ENCODE peak calls at places on chromosomes 4 and X, in seven cellular contexts. I is activated CD4-positive, alpha-beta T cell treated with anti-CD3 and anti-CD28 coated beads for 1 hour; M is fibroblast of the conjunctiva; L is HT1080; G is activated T-cell treated with anti-CD3 and anti-CD28 coated beads, Interleukin-2, amount 50 U/mL, for 1 hour; O is OCI-M1; T is body of pancreas. C is an unnamed sample.
A peak's percentile ranks its signal among the peaks of the same experiment; 100 is the strongest.

GRCh38 chrX:13091111-13091765 is 46.8 kb upstream of the FAM9C start:
- DNase-seq in I (no peak), M (no peak), L (no peak), G (no peak), O (no peak), T (no peak), C (no peak)

GRCh38 chr4:1041147-1041935 is 29.9 kb downstream of the FGFRL1 start:
- DNase-seq in I (no peak), M (peak; percentile 72), L (no peak), G (no peak), O (no peak), T (no peak), C (peak; percentile 54)

GRCh38 chrX:115911967-115912366 is 258.6 kb upstream of the AGTR2 start:
- DNase-seq in I (no peak), M (no peak), L (no peak), G (no peak), O (no peak), T (no peak), C (no peak)

GRCh38 chr4:7854697-7855370 is 84.8 kb downstream of the AFAP1 start:
- DNase-seq in I (peak; percentile 54), M (no peak), L (no peak), G (peak; percentile 56), O (no peak), T (no peak), C (peak; percentile 66)

GRCh38 chr4:44160776-44161377 is 287.7 kb downstream of the KCTD8 start:
- DNase-seq in I (no peak), M (no peak), L (peak; percentile 41), G (no peak), O (no peak), T (no peak), C (no peak)

GRCh38 chr4:891747-892146 is 40.4 kb downstream of the GAK start:
- DNase-seq in I (no peak), M (no peak), L (no peak), G (no peak), O (no peak), T (no peak), C (no peak)

GRCh38 chr4:92969650-92970370 is 666.0 kb downstream of the GRID2 start:
- DNase-seq in I (no peak), M (peak; percentile 82), L (peak; percentile 90), G (no peak), O (no peak), T (peak; percentile 8), C (peak; percentile 52)

GRCh38 chrX:109959356-109959871 is 43.5 kb upstream of the TMEM164 start:
- DNase-seq in I (no peak), M (no peak), L (peak; percentile 56), G (no peak), O (peak; percentile 96), T (no peak), C (no peak)

GRCh38 chr4:38958453-38958852 is 73.8 kb downstream of the TMEM156 start:
- DNase-seq in I (no peak), M (no peak), L (no peak), G (no peak), O (peak; percentile 53), T (no peak), C (no peak)

GRCh38 chr4:169412046-169412445 is 141.3 kb upstream of the SH3RF1 start:
- DNase-seq in I (no peak), M (no peak), L (no peak), G (no peak), O (no peak), T (no peak), C (no peak)

GRCh38 chr4:566035-566434 is 10.1 kb downstream of the TMEM271 start:
- DNase-seq in I (no peak), M (no peak), L (no peak), G (no peak), O (no peak), T (no peak), C (no peak)

GRCh38 chrX:150361070-150361776 is 1.9 kb upstream of the MAMLD1 start:
- DNase-seq in I (no peak), M (no peak), L (no peak), G (peak; percentile 42), O (peak; percentile 8), T (peak; percentile 11), C (peak; percentile 7)

GRCh38 chr4:187071896-187072295 is 348.2 kb upstream of the FAT1 start:
- DNase-seq in I (no peak), M (no peak), L (no peak), G (no peak), O (no peak), T (no peak), C (no peak)

GRCh38 chr4:85147481-85148076 is 181.1 kb upstream of the WDFY3 start:
- DNase-seq in I (no peak), M (peak; percentile 71), L (peak; percentile 42), G (no peak), O (peak; percentile 86), T (peak; percentile 81), C (peak; percentile 4)

GRCh38 chr4:85956296-85956955 is 403.4 kb downstream of the MAPK10 start:
- DNase-seq in I (no peak), M (no peak), L (no peak), G (no peak), O (no peak), T (no peak), C (no peak)

GRCh38 chr4:137307806-137308205 is 224.5 kb downstream of the PCDH18 start:
- DNase-seq in I (no peak), M (peak; percentile 78), L (peak; percentile 44), G (no peak), O (no peak), T (peak; percentile 35), C (peak; percentile 24)

GRCh38 chr4:101200561-101200960 is 146.8 kb downstream of the PPP3CA start:
- DNase-seq in I (no peak), M (peak; percentile 68), L (peak; percentile 95), G (no peak), O (peak; percentile 80), T (peak; percentile 19), C (peak; percentile 56)

GRCh38 chr4:138659640-138660325 is 355.8 kb upstream of the NOCT start:
- DNase-seq in I (no peak), M (no peak), L (peak; percentile 81), G (no peak), O (no peak), T (no peak), C (peak; percentile 44)

GRCh38 chr4:123784626-123785025 is 388.0 kb downstream of the SPRY1 start:
- DNase-seq in I (no peak), M (no peak), L (no peak), G (no peak), O (no peak), T (no peak), C (no peak)

GRCh38 chr4:113020966-113021365 is 28.5 kb upstream of the ANK2 start:
- DNase-seq in I (no peak), M (peak; percentile 6), L (no peak), G (no peak), O (no peak), T (no peak), C (no peak)

GRCh38 chrX:53022381-53022780 is 26.2 kb upstream of the GPR173 start:
- DNase-seq in I (no peak), M (no peak), L (no peak), G (no peak), O (no peak), T (no peak), C (no peak)

C was measured in Daoy.